ENCODE peak calls at places on chromosomes 7 and 10, in nine cellular contexts. F is HCT116, N is neural crest cell, Y is RWPE2, H is kidney epithelial cell, V is SK-N-SH, A is adrenal gland, S is glutamatergic neuron, Q is omental fat pad. L is an unnamed sample.

GRCh38 chr10:24622781-24623301 is 100.8 kb downstream of the ARHGAP21 start:
- DNase-seq in F (no peak), N (no peak), Y (no peak), H (no peak), V (no peak), A (no peak), S (no peak), Q (no peak), L (no peak)

GRCh38 chr10:48364659-48365405 is 58.4 kb downstream of the MAPK8 start:
- DNase-seq in F (no peak), N (no peak), Y (no peak), H (no peak), V (no peak), A (no peak), S (no peak), Q (no peak), L (no peak)

GRCh38 chr7:94588090-94588489 is 67.8 kb downstream of the SGCE start:
- DNase-seq in F (no peak), N (no peak), Y (no peak), H (no peak), V (no peak), A (no peak), S (no peak), Q (no peak), L (no peak)

GRCh38 chr7:25665346-25665745 is 437.1 kb upstream of the NPVF start:
- DNase-seq in F (no peak), N (no peak), Y (no peak), H (no peak), V (no peak), A (no peak), S (no peak), Q (no peak), L (no peak)

GRCh38 chr7:2632717-2633537 is 1.1 kb downstream of the TTYH3 start:
- DNase-seq in F (peak), N (no peak), Y (no peak), H (no peak), V (peak), A (peak), S (peak), Q (peak), L (no peak)

GRCh38 chr10:129105266-129105665 is 361.8 kb upstream of the MGMT start:
- DNase-seq in F (no peak), N (no peak), Y (no peak), H (no peak), V (no peak), A (no peak), S (no peak), Q (no peak), L (no peak)

GRCh38 chr7:151825711-151826110 is 51.2 kb downstream of the PRKAG2 start:
- DNase-seq in F (no peak), N (no peak), Y (no peak), H (no peak), V (no peak), A (no peak), S (no peak), Q (no peak), L (no peak)

GRCh38 chr7:69399038-69399800 is 199.1 kb upstream of the AUTS2 start:
- DNase-seq in F (no peak), N (no peak), Y (no peak), H (peak), V (peak), A (peak), S (no peak), Q (no peak), L (no peak)

GRCh38 chr10:122657255-122657654 is 42.4 kb downstream of the C10orf120 start:
- DNase-seq in F (no peak), N (no peak), Y (no peak), H (no peak), V (no peak), A (no peak), S (no peak), Q (no peak), L (no peak)

GRCh38 chr7:92809397-92810241 is 26.8 kb downstream of the CDK6 start:
- DNase-seq in F (peak), N (no peak), Y (peak), H (peak), V (no peak), A (peak), S (no peak), Q (peak), L (no peak)

GRCh38 chr7:157499835-157500153 is 163.0 kb downstream of the DNAJB6 start:
- DNase-seq in F (no peak), N (no peak), Y (no peak), H (no peak), V (no peak), A (no peak), S (no peak), Q (no peak), L (no peak)

GRCh38 chr7:90957883-90958282 is 306.4 kb upstream of the FZD1 start:
- DNase-seq in F (no peak), N (no peak), Y (no peak), H (no peak), V (no peak), A (no peak), S (no peak), Q (no peak), L (no peak)

GRCh38 chr7:158549176-158549833 is 38.3 kb downstream of the PTPRN2 start:
- DNase-seq in F (no peak), N (no peak), Y (peak), H (no peak), V (no peak), A (no peak), S (peak), Q (peak), L (no peak)

GRCh38 chr10:128147669-128148068 is 21.4 kb upstream of the MKI67 start:
- DNase-seq in F (no peak), N (no peak), Y (no peak), H (no peak), V (no peak), A (no peak), S (no peak), Q (no peak), L (no peak)

GRCh38 chr7:69114374-69114773 is 483.9 kb upstream of the AUTS2 start:
- DNase-seq in F (no peak), N (no peak), Y (no peak), H (no peak), V (no peak), A (no peak), S (no peak), Q (no peak), L (no peak)

GRCh38 chr7:4083513-4083912 is 598.6 kb upstream of the FOXK1 start:
- DNase-seq in F (no peak), N (no peak), Y (no peak), H (no peak), V (no peak), A (no peak), S (no peak), Q (no peak), L (no peak)

GRCh38 chr7:149014309-149014708 is 14.0 kb downstream of the PDIA4 start:
- DNase-seq in F (no peak), N (no peak), Y (no peak), H (no peak), V (no peak), A (no peak), S (no peak), Q (no peak), L (no peak)

GRCh38 chr7:77657427-77658331 is 38.6 kb upstream of the RSBN1L start:
- DNase-seq in F (peak), N (no peak), Y (no peak), H (no peak), V (peak), A (no peak), S (no peak), Q (no peak), L (no peak)

GRCh38 chr7:71507665-71508064 is 375.7 kb downstream of the GALNT17 start:
- DNase-seq in F (no peak), N (no peak), Y (no peak), H (no peak), V (no peak), A (no peak), S (no peak), Q (no peak), L (no peak)

GRCh38 chr10:26524161-26524831 is 86.2 kb downstream of the APBB1IP start:
- DNase-seq in F (no peak), N (no peak), Y (no peak), H (no peak), V (no peak), A (no peak), S (no peak), Q (no peak), L (no peak)

GRCh38 chr10:132172091-132173066 is 14.4 kb upstream of the DPYSL4 start:
- DNase-seq in F (no peak), N (no peak), Y (no peak), H (no peak), V (no peak), A (no peak), S (peak), Q (no peak), L (no peak)

GRCh38 chr10:119270893-119271361 is 63.6 kb downstream of the GRK5 start:
- DNase-seq in F (peak), N (no peak), Y (no peak), H (no peak), V (no peak), A (peak), S (no peak), Q (no peak), L (no peak)

GRCh38 chr10:62817120-62817762 is 1.1 kb upstream of the EGR2 start:
- DNase-seq in F (no peak), N (peak), Y (peak), H (no peak), V (peak), A (peak), S (peak), Q (peak), L (no peak)

GRCh38 chr10:5999440-6000165 is 22.3 kb upstream of the IL15RA start:
- DNase-seq in F (no peak), N (no peak), Y (no peak), H (no peak), V (no peak), A (no peak), S (no peak), Q (no peak), L (no peak)

GRCh38 chr7:140983802-140984201 is 30.9 kb downstream of the MRPS33 start:
- DNase-seq in F (peak), N (no peak), Y (no peak), H (no peak), V (no peak), A (no peak), S (no peak), Q (no peak), L (no peak)
- TF ChIP-seq CTCF in F (peak), N (peak), Y (no peak), H (peak), V (peak), A (no peak), S (peak), Q (no peak), L (peak)

GRCh38 chr7:100208911-100209408 is 10.8 kb upstream of the PVRIG start:
- DNase-seq in F (no peak), N (no peak), Y (no peak), H (no peak), V (no peak), A (no peak), S (no peak), Q (no peak), L (no peak)
- TF ChIP-seq CTCF in F (no peak), N (no peak), Y (no peak), H (no peak), V (no peak), A (no peak), S (no peak), Q (no peak), L (no peak)

DNA sequence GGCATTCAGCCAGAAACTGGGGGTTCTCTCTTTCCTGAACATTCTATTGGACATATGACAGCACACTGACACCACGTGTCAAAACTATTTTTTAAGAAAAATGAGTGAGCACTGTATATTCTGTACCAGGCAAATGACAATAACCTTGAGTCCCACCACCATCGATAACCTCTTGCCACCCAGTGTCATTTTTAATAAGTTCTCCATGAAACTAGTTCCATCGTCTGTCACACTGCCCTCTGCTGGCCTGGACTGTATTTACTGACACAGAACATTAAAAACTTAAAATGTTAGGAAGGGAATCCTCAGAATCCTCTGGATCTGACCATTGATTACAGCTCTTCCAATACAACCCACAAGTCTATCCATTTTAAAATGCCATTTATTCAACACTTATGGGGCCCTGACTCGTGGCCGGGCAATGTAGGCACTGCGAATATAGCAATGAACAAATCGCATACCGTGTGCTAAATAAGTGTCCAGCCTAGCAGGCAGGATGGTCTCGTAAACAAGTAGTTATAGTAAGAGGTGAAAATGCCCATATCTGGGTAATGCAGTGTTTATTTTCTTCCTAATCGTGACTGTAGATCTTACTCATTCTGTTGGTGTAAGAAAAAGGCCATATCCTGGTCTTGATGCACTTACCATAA is 35.9 kb upstream of the CACNB2 start:
- DNase-seq in F (peak), N (peak), Y (no peak), H (no peak), V (peak), A (peak), S (peak), Q (peak), L (peak)
- TF ChIP-seq CTCF in F (peak), N (peak), Y (peak), H (peak), V (peak), A (peak), S (peak), Q (no peak), L (peak)

DNA sequence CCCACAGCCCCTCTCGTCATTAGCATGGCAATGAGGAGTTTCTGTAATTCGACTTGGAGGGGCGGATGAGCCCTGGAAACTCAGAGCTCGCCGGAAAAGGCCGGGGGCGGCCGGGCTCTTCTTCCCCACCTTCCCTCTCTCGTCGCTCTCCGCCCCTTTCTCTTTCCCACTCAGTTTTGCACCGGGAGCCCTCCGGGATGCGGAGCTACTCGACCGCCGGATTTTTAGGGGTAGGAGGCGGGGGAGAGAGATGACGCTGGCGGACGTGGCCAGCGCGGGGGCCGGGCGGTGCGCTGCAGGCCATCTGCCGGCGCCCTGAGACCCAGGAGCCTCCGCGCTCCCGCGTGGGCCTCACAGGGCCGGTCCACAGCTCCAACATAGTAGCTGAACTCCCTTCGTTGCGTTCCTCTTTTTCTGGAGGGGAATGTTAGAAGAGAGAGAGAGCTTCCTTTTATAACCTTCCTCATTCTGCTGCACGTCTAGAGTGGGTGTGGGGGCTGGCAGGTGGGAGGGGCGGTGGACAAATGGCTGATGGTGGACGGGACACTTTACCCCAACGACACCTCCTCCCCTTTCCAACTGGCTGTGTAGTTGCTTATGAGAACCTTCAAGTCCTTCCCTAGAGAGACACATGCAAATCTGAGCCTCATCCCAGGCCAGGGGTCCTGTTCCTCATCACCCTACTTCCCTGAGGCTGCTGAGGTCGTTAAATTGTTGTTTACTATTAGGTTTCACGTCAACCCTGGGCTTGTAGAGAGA is 1.1 kb upstream of the HOXA1 start:
- DNase-seq in F (no peak), N (no peak), Y (no peak), H (no peak), V (no peak), A (peak), S (no peak), Q (no peak), L (no peak)
- TF ChIP-seq CTCF in F (no peak), N (no peak), Y (no peak), H (no peak), V (no peak), A (no peak), S (no peak), Q (no peak), L (no peak)

DNA sequence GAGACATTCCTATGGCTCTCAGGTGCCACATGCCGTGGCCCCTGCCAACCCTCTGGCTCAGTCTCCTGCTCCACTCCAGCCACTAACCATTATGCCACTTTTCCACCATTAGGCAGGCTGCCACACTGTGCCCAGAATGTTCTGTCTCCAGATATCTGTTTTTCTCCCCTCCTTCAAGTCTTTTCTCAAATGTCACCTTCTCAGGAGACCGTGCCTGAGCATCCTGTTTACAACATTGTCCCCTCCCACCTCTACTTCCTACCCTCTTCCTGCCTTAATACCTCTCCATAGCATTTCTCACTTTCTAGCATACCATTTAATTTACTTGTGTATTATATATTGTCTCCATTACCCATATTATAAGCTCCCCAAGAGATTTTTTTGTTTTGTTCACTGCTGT is 162.5 kb upstream of the LYZL2 start:
- DNase-seq in F (no peak), N (no peak), Y (no peak), H (no peak), V (no peak), A (no peak), S (no peak), Q (no peak), L (no peak)
- TF ChIP-seq CTCF in F (no peak), N (no peak), Y (no peak), H (no peak), V (no peak), A (no peak), S (no peak), Q (no peak), L (no peak)

DNA sequence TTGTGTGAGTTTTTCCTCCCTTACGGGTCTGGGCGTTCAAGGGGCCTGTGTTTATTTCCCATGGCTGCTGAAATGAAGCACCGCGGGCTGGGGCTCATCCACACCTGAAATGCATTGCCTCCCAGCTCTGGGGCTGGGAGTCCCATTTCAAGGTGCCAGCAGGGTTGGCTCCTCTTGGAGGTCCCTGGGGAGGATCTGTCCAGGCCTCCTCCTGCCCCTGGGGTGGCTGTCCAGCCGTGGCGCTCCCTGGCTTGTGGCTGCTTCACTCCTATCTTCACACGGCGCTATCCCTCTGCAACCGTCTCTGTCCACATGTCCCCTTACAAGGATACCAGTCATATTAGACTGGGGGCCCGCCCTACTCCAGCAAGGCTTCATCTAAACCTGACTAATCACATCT is 41.1 kb upstream of the CNPY1 start:
- DNase-seq in F (no peak), N (no peak), Y (peak), H (no peak), V (no peak), A (no peak), S (no peak), Q (no peak), L (no peak)
- TF ChIP-seq CTCF in F (no peak), N (no peak), Y (no peak), H (no peak), V (no peak), A (no peak), S (no peak), Q (no peak), L (no peak)

GRCh38 chr7:44760034-44760580 is 11.5 kb downstream of the ZMIZ2 start:
- DNase-seq in F (no peak), N (no peak), Y (no peak), H (no peak), V (no peak), A (no peak), S (no peak), Q (no peak), L (no peak)
- TF ChIP-seq CTCF in F (no peak), N (no peak), Y (no peak), H (no peak), V (no peak), A (no peak), S (no peak), Q (no peak), L (no peak)

GRCh38 chr7:106583133-106583532 is 77.8 kb downstream of the CCDC71L start:
- DNase-seq in F (no peak), N (no peak), Y (no peak), H (no peak), V (no peak), A (no peak), S (no peak), Q (no peak), L (no peak)

GRCh38 chr7:106583706-106584690 is 77.0 kb downstream of the CCDC71L start:
- DNase-seq in F (no peak), N (no peak), Y (no peak), H (no peak), V (no peak), A (no peak), S (no peak), Q (no peak), L (no peak)

GRCh38 chr7:106584914-106585759 is 75.8 kb downstream of the CCDC71L start:
- DNase-seq in F (no peak), N (no peak), Y (no peak), H (no peak), V (no peak), A (no peak), S (no peak), Q (no peak), L (no peak)

GRCh38 chr7:106582365-106582764 is 78.6 kb downstream of the CCDC71L start:
- DNase-seq in F (no peak), N (no peak), Y (no peak), H (no peak), V (no peak), A (no peak), S (no peak), Q (no peak), L (no peak)
- TF ChIP-seq CTCF in F (no peak), N (no peak), Y (no peak), H (no peak), V (no peak), A (no peak), S (no peak), Q (no peak), L (no peak)